ENCODE peak calls at places on chromosomes 1 and 21, in six cellular contexts. One of them, this sample, is unnamed.

GRCh38 chr1:165873481-165873880 is 46.1 kb downstream of the UCK2 start:
- DNase-seq in colonic mucosa: no peak
- DNase-seq in BJ: no peak
- DNase-seq in lower leg skin: no peak
- DNase-seq in progenitor cell of endocrine pancreas: no peak
- DNase-seq in stimulated activated CD8-positive, alpha-beta memory T cell treated with anti-CD3 and anti-CD28 coated beads, Interleukin-15, amount 100 ng/mL, for 4 hours: no peak
- DNase-seq in this sample: no peak

GRCh38 chr1:189874715-189875440 is 602.8 kb downstream of the BRINP3 start:
- DNase-seq in progenitor cell of endocrine pancreas: no peak
- DNase-seq in lower leg skin: no peak
- DNase-seq in BJ: no peak
- DNase-seq in colonic mucosa: no peak
- DNase-seq in stimulated activated CD8-positive, alpha-beta memory T cell treated with anti-CD3 and anti-CD28 coated beads, Interleukin-15, amount 100 ng/mL, for 4 hours: no peak
- DNase-seq in this sample: no peak

GRCh38 chr21:45403825-45404725 is 890 bp upstream of the COL18A1 start:
- DNase-seq in progenitor cell of endocrine pancreas: no peak
- DNase-seq in lower leg skin: no peak
- DNase-seq in BJ: no peak
- DNase-seq in colonic mucosa: no peak
- DNase-seq in stimulated activated CD8-positive, alpha-beta memory T cell treated with anti-CD3 and anti-CD28 coated beads, Interleukin-15, amount 100 ng/mL, for 4 hours: no peak
- DNase-seq in this sample: no peak

GRCh38 chr1:70738576-70738975 is 309.0 kb downstream of the PTGER3 start:
- DNase-seq in BJ: no peak
- DNase-seq in progenitor cell of endocrine pancreas: no peak
- DNase-seq in colonic mucosa: no peak
- DNase-seq in stimulated activated CD8-positive, alpha-beta memory T cell treated with anti-CD3 and anti-CD28 coated beads, Interleukin-15, amount 100 ng/mL, for 4 hours: no peak
- DNase-seq in lower leg skin: no peak
- DNase-seq in this sample: no peak

GRCh38 chr21:34950980-34951379 is 98.1 kb downstream of the RUNX1 start:
- DNase-seq in lower leg skin: no peak
- DNase-seq in BJ: no peak
- DNase-seq in stimulated activated CD8-positive, alpha-beta memory T cell treated with anti-CD3 and anti-CD28 coated beads, Interleukin-15, amount 100 ng/mL, for 4 hours: no peak
- DNase-seq in colonic mucosa: no peak
- DNase-seq in progenitor cell of endocrine pancreas: no peak
- DNase-seq in this sample: no peak

GRCh38 chr1:31746687-31747086 is 17.5 kb downstream of the ADGRB2 start:
- DNase-seq in stimulated activated CD8-positive, alpha-beta memory T cell treated with anti-CD3 and anti-CD28 coated beads, Interleukin-15, amount 100 ng/mL, for 4 hours: no peak
- DNase-seq in progenitor cell of endocrine pancreas: no peak
- DNase-seq in lower leg skin: no peak
- DNase-seq in BJ: no peak
- DNase-seq in colonic mucosa: no peak
- DNase-seq in this sample: no peak

GRCh38 chr1:205526431-205526830 is 22.0 kb downstream of the CDK18 start:
- DNase-seq in progenitor cell of endocrine pancreas: no peak
- DNase-seq in colonic mucosa: no peak
- DNase-seq in stimulated activated CD8-positive, alpha-beta memory T cell treated with anti-CD3 and anti-CD28 coated beads, Interleukin-15, amount 100 ng/mL, for 4 hours: no peak
- DNase-seq in lower leg skin: no peak
- DNase-seq in BJ: no peak
- DNase-seq in this sample: no peak

GRCh38 chr1:209805875-209806760 is at the start of gene IRF6:
- DNase-seq in stimulated activated CD8-positive, alpha-beta memory T cell treated with anti-CD3 and anti-CD28 coated beads, Interleukin-15, amount 100 ng/mL, for 4 hours: peak; percentile 51
- DNase-seq in BJ: no peak
- DNase-seq in lower leg skin: peak; percentile 96
- DNase-seq in progenitor cell of endocrine pancreas: peak; percentile 98
- DNase-seq in colonic mucosa: peak; percentile 98
- DNase-seq in this sample: no peak

GRCh38 chr1:15339580-15339979 is 70.1 kb upstream of the EFHD2 start:
- DNase-seq in lower leg skin: no peak
- DNase-seq in progenitor cell of endocrine pancreas: no peak
- DNase-seq in BJ: no peak
- DNase-seq in colonic mucosa: peak; percentile 49
- DNase-seq in stimulated activated CD8-positive, alpha-beta memory T cell treated with anti-CD3 and anti-CD28 coated beads, Interleukin-15, amount 100 ng/mL, for 4 hours: no peak
- DNase-seq in this sample: no peak

GRCh38 chr1:93980320-93980744 is 71.1 kb upstream of the GCLM start:
- DNase-seq in stimulated activated CD8-positive, alpha-beta memory T cell treated with anti-CD3 and anti-CD28 coated beads, Interleukin-15, amount 100 ng/mL, for 4 hours: no peak
- DNase-seq in colonic mucosa: no peak
- DNase-seq in lower leg skin: no peak
- DNase-seq in BJ: no peak
- DNase-seq in progenitor cell of endocrine pancreas: no peak
- DNase-seq in this sample: no peak

GRCh38 chr21:16082038-16082816 is 352.4 kb downstream of the USP25 start:
- DNase-seq in lower leg skin: no peak
- DNase-seq in progenitor cell of endocrine pancreas: no peak
- DNase-seq in stimulated activated CD8-positive, alpha-beta memory T cell treated with anti-CD3 and anti-CD28 coated beads, Interleukin-15, amount 100 ng/mL, for 4 hours: no peak
- DNase-seq in colonic mucosa: no peak
- DNase-seq in BJ: no peak
- DNase-seq in this sample: no peak

GRCh38 chr1:3002349-3003038 is 18.8 kb upstream of the ACTRT2 start:
- DNase-seq in colonic mucosa: no peak
- DNase-seq in lower leg skin: peak; percentile 75
- DNase-seq in stimulated activated CD8-positive, alpha-beta memory T cell treated with anti-CD3 and anti-CD28 coated beads, Interleukin-15, amount 100 ng/mL, for 4 hours: no peak
- DNase-seq in BJ: no peak
- DNase-seq in progenitor cell of endocrine pancreas: no peak
- DNase-seq in this sample: no peak

GRCh38 chr1:218787826-218788225 is 385.9 kb upstream of the LYPLAL1 start:
- DNase-seq in progenitor cell of endocrine pancreas: no peak
- DNase-seq in BJ: no peak
- DNase-seq in lower leg skin: no peak
- DNase-seq in colonic mucosa: no peak
- DNase-seq in stimulated activated CD8-positive, alpha-beta memory T cell treated with anti-CD3 and anti-CD28 coated beads, Interleukin-15, amount 100 ng/mL, for 4 hours: no peak
- DNase-seq in this sample: no peak

GRCh38 chr1:99327357-99327756 is 63.1 kb downstream of the PLPPR4 start:
- DNase-seq in lower leg skin: no peak
- DNase-seq in BJ: no peak
- DNase-seq in stimulated activated CD8-positive, alpha-beta memory T cell treated with anti-CD3 and anti-CD28 coated beads, Interleukin-15, amount 100 ng/mL, for 4 hours: no peak
- DNase-seq in progenitor cell of endocrine pancreas: no peak
- DNase-seq in colonic mucosa: no peak
- DNase-seq in this sample: no peak

GRCh38 chr21:44695176-44695575 is 1.8 kb upstream of the KRTAP10-12 start:
- DNase-seq in colonic mucosa: peak; percentile 12
- DNase-seq in BJ: no peak
- DNase-seq in progenitor cell of endocrine pancreas: no peak
- DNase-seq in stimulated activated CD8-positive, alpha-beta memory T cell treated with anti-CD3 and anti-CD28 coated beads, Interleukin-15, amount 100 ng/mL, for 4 hours: no peak
- DNase-seq in lower leg skin: peak; percentile 68
- DNase-seq in this sample: no peak

GRCh38 chr1:193432979-193433587 is 246.7 kb upstream of the B3GALT2 start:
- DNase-seq in lower leg skin: no peak
- DNase-seq in colonic mucosa: no peak
- DNase-seq in BJ: no peak
- DNase-seq in stimulated activated CD8-positive, alpha-beta memory T cell treated with anti-CD3 and anti-CD28 coated beads, Interleukin-15, amount 100 ng/mL, for 4 hours: no peak
- DNase-seq in progenitor cell of endocrine pancreas: no peak
- DNase-seq in this sample: no peak

GRCh38 chr1:235023197-235024044 is 105.2 kb downstream of the TOMM20 start:
- DNase-seq in colonic mucosa: no peak
- DNase-seq in stimulated activated CD8-positive, alpha-beta memory T cell treated with anti-CD3 and anti-CD28 coated beads, Interleukin-15, amount 100 ng/mL, for 4 hours: no peak
- DNase-seq in progenitor cell of endocrine pancreas: no peak
- DNase-seq in lower leg skin: peak; percentile 67
- DNase-seq in BJ: no peak
- DNase-seq in this sample: no peak

GRCh38 chr1:17826165-17826488 is 71.0 kb downstream of the ACTL8 start:
- DNase-seq in colonic mucosa: peak; percentile 66
- DNase-seq in lower leg skin: peak; percentile 77
- DNase-seq in stimulated activated CD8-positive, alpha-beta memory T cell treated with anti-CD3 and anti-CD28 coated beads, Interleukin-15, amount 100 ng/mL, for 4 hours: no peak
- DNase-seq in progenitor cell of endocrine pancreas: peak; percentile 63
- DNase-seq in BJ: no peak
- DNase-seq in this sample: no peak

GRCh38 chr1:225844236-225845061 is 34.5 kb downstream of the EPHX1 start:
- DNase-seq in BJ: no peak
- DNase-seq in stimulated activated CD8-positive, alpha-beta memory T cell treated with anti-CD3 and anti-CD28 coated beads, Interleukin-15, amount 100 ng/mL, for 4 hours: no peak
- DNase-seq in lower leg skin: no peak
- DNase-seq in colonic mucosa: no peak
- DNase-seq in progenitor cell of endocrine pancreas: no peak
- DNase-seq in this sample: no peak